ENCODE peak calls at places on chromosomes 1 and 21, in six cellular contexts. One of them, this sample, is unnamed.
A peak's percentile ranks its signal among the peaks of the same experiment; 100 is the strongest.

GRCh38 chr1:244322791-244323521 is 128.8 kb downstream of the ADSS2 start:
- DNase-seq in IMR-90: peak; percentile 98
- DNase-seq in HCT116: peak; percentile 85
- DNase-seq in H1: no peak
- DNase-seq in GM12878: no peak
- DNase-seq in K562: peak; percentile 63
- DNase-seq in this sample: peak; percentile 99

GRCh38 chr1:50419192-50419906 is 3.9 kb downstream of the DMRTA2 start:
- DNase-seq in IMR-90: no peak
- DNase-seq in HCT116: no peak
- DNase-seq in H1: no peak
- DNase-seq in GM12878: no peak
- DNase-seq in K562: peak; percentile 11
- DNase-seq in this sample: no peak

GRCh38 chr1:19028546-19029129 is 72.2 kb upstream of the IFFO2 start:
- DNase-seq in IMR-90: no peak
- DNase-seq in HCT116: no peak
- DNase-seq in H1: no peak
- DNase-seq in GM12878: no peak
- DNase-seq in K562: no peak
- DNase-seq in this sample: no peak

GRCh38 chr1:228016653-228017355 is 10.0 kb downstream of the WNT3A start:
- DNase-seq in IMR-90: no peak
- DNase-seq in HCT116: no peak
- DNase-seq in H1: no peak
- DNase-seq in GM12878: no peak
- DNase-seq in K562: no peak
- DNase-seq in this sample: no peak

GRCh38 chr1:65316233-65316632 is 6.9 kb downstream of the DNAJC6 start:
- DNase-seq in IMR-90: no peak
- DNase-seq in HCT116: no peak
- DNase-seq in H1: no peak
- DNase-seq in GM12878: no peak
- DNase-seq in K562: no peak
- DNase-seq in this sample: no peak

GRCh38 chr1:172351347-172351746 is 69.1 kb upstream of the C1orf105 start:
- DNase-seq in IMR-90: peak; percentile 43
- DNase-seq in HCT116: no peak
- DNase-seq in H1: no peak
- DNase-seq in GM12878: no peak
- DNase-seq in K562: no peak
- DNase-seq in this sample: no peak

GRCh38 chr1:20178634-20179368 is 7.1 kb upstream of the UBXN10 start:
- DNase-seq in IMR-90: no peak
- DNase-seq in HCT116: no peak
- DNase-seq in H1: no peak
- DNase-seq in GM12878: no peak
- DNase-seq in K562: no peak
- DNase-seq in this sample: no peak

GRCh38 chr21:31293986-31294385 is 50.1 kb downstream of the TIAM1 start:
- DNase-seq in IMR-90: peak; percentile 94
- DNase-seq in HCT116: peak; percentile 64
- DNase-seq in H1: no peak
- DNase-seq in GM12878: no peak
- DNase-seq in K562: no peak
- DNase-seq in this sample: peak; percentile 13

GRCh38 chr1:43275826-43276620 is 6.2 kb downstream of the TMEM125 start:
- DNase-seq in IMR-90: no peak
- DNase-seq in HCT116: no peak
- DNase-seq in H1: no peak
- DNase-seq in GM12878: no peak
- DNase-seq in K562: no peak
- DNase-seq in this sample: no peak

GRCh38 chr1:178283409-178283808 is 189.5 kb downstream of the RASAL2 start:
- DNase-seq in IMR-90: peak; percentile 51
- DNase-seq in HCT116: no peak
- DNase-seq in H1: no peak
- DNase-seq in GM12878: no peak
- DNase-seq in K562: no peak
- DNase-seq in this sample: no peak

GRCh38 chr1:30726254-30726653 is 2.9 kb upstream of the MATN1 start:
- DNase-seq in IMR-90: no peak
- DNase-seq in HCT116: no peak
- DNase-seq in H1: no peak
- DNase-seq in GM12878: no peak
- DNase-seq in K562: no peak
- DNase-seq in this sample: no peak

GRCh38 chr1:154861607-154862094 is 8.4 kb downstream of the KCNN3 start:
- DNase-seq in IMR-90: peak; percentile 71
- DNase-seq in HCT116: no peak
- DNase-seq in H1: no peak
- DNase-seq in GM12878: no peak
- DNase-seq in K562: no peak
- DNase-seq in this sample: no peak

GRCh38 chr1:155527672-155528071 is 34.9 kb downstream of the ASH1L start:
- DNase-seq in IMR-90: no peak
- DNase-seq in HCT116: no peak
- DNase-seq in H1: no peak
- DNase-seq in GM12878: no peak
- DNase-seq in K562: no peak
- DNase-seq in this sample: no peak

DNA sequence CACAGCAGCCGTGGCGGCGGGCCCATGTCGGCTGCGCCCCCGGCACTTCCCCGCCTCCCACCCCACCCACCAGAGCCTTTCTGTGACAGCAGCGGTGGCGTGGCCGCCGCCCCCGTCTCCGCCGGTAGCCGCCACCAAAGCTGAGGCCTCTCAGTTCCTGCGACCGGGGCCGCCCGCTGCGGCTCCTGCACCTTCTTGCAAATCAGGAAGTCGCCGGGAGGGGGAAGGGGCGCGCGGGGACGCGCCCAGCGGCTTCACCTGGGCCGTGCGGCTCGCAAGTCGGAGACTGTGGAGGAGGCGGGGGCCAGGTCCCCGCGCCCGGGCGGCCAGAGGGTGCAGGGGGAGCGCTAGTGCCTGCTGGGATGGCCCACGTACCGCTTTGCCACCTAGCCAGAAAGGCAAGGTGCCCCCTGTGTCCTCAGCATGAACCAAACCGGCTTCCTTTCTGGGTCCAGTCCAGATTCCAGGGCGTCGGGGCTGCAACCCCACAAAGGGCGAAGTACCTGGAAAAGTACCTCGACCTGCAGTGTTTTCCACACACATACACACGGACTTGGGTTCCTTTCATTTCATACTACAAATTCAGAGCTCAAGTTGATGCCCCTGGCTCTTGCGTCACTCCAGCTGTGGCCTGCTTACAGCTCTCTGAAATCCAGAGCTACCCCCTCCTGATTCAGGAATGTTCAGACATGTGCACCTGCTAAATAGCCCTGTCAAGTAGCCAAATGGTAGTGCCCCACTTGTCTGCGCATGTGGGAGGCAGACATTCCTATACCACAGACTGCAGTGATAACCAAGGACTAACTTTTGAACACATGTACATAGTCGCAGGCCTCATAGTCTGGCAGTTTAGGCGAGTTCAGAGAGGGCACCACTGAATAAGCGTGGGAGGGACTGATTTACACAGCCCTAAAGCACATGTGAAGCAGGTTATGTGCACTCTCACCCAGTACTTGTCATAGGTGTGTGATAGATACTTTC is at the start of gene DENND1B:
- DNase-seq in IMR-90: peak; percentile 61
- DNase-seq in HCT116: peak; percentile 43
- DNase-seq in H1: peak; percentile 87
- DNase-seq in GM12878: no peak
- DNase-seq in K562: peak; percentile 80
- DNase-seq in this sample: peak; percentile 52
- TF ChIP-seq POLR2A in IMR-90: no peak
- TF ChIP-seq POLR2A in HCT116: no peak
- TF ChIP-seq POLR2A in H1: no peak
- TF ChIP-seq POLR2A in GM12878: peak; percentile 60
- TF ChIP-seq POLR2A in K562: peak; percentile 66
- TF ChIP-seq POLR2A in this sample: no peak

DNA sequence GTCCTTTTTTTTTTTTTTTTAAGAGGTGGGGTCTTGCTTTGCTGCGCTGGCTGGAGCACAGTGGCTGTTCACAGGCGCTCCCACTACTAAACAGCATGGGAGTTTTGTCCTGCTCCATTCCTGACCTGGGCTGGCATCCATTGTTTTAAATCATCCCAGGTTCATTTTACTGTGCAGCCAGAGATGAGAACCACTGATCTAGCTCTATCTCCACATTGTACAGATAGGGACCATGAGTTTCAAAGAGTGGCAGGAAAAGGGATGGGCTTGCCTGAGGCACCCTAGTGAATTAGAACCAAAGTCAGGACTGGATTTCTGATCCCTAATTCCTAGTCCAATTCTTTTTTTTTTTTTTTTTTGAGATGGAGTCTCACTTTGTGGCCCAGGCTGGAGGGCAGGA is 7.2 kb upstream of the TMEM222 start:
- DNase-seq in IMR-90: no peak
- DNase-seq in HCT116: no peak
- DNase-seq in H1: no peak
- DNase-seq in GM12878: no peak
- DNase-seq in K562: no peak
- DNase-seq in this sample: no peak
- H3K9ac ChIP-seq in IMR-90: no peak overlapping the region
- H3K9ac ChIP-seq in HCT116: no peak overlapping the region
- H3K9ac ChIP-seq in H1: no peak overlapping the region
- H3K9ac ChIP-seq in GM12878: no peak overlapping the region
- H3K9ac ChIP-seq in K562: no peak overlapping the region
- H3K9ac ChIP-seq in this sample: no peak overlapping the region

DNA sequence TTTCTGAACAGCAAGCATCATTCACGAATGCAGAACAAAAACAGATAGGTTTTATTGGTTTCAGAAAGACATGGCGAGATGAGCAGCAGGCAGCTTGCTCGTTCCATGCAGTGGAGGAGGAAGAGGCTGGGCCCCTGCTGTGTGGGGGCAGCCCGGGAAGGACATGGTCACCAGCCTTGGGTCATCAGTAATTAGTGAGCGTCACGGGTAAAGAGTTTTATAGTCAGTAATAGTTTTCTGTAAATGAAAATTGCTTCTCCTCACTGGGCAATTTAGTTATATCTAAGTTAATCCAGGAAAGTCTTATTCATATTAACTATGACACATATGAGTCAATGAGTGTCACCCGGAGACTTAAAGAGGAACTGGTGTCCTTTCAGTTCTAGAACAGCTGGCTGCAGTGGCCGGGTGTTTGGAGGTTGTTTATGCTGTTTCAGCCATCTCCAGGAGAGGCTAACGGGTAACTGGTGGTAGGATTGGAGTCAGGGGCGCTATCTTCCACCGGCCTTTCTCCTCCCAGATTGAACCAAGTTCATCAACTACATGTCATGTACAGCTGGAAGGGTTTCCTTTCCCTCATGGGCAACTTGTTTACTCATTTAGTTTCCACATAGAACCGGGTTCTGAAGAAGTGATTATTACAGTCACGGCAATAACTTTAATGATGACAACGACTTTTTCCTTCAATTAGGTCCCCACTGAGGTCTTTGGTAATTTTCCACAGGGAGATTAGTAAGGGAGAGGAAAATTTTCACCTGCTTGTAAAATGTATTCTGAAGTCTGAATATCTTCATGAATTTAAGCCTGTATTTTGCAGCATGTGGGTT is 34.6 kb upstream of the SLC45A1 start:
- DNase-seq in IMR-90: no peak
- DNase-seq in HCT116: no peak
- DNase-seq in H1: no peak
- DNase-seq in GM12878: peak; percentile 64
- DNase-seq in K562: no peak
- DNase-seq in this sample: no peak
- TF ChIP-seq POLR2A in IMR-90: no peak
- TF ChIP-seq POLR2A in HCT116: no peak
- TF ChIP-seq POLR2A in H1: no peak
- TF ChIP-seq POLR2A in GM12878: peak; percentile 66
- TF ChIP-seq POLR2A in K562: no peak
- TF ChIP-seq POLR2A in this sample: no peak

GRCh38 chr1:214520544-214521165 is 30.7 kb downstream of the PTPN14 start:
- DNase-seq in IMR-90: no peak
- DNase-seq in HCT116: no peak
- DNase-seq in H1: no peak
- DNase-seq in GM12878: no peak
- DNase-seq in K562: no peak
- DNase-seq in this sample: no peak
- H3K9ac ChIP-seq in IMR-90: no peak overlapping the region
- H3K9ac ChIP-seq in HCT116: no peak overlapping the region
- H3K9ac ChIP-seq in H1: no peak overlapping the region
- H3K9ac ChIP-seq in GM12878: no peak overlapping the region
- H3K9ac ChIP-seq in K562: no peak overlapping the region
- H3K9ac ChIP-seq in this sample: no peak overlapping the region

GRCh38 chr1:6026095-6026809 is 19.4 kb upstream of the KCNAB2 start:
- DNase-seq in IMR-90: peak; percentile 30
- DNase-seq in HCT116: peak; percentile 44
- DNase-seq in H1: peak; percentile 83
- DNase-seq in GM12878: peak; percentile 83
- DNase-seq in K562: no peak
- DNase-seq in this sample: no peak
- TF ChIP-seq POLR2A in IMR-90: no peak
- TF ChIP-seq POLR2A in HCT116: no peak
- TF ChIP-seq POLR2A in H1: no peak
- TF ChIP-seq POLR2A in GM12878: peak; percentile 88
- TF ChIP-seq POLR2A in K562: no peak
- TF ChIP-seq POLR2A in this sample: no peak

GRCh38 chr1:193368302-193368701 is 181.9 kb upstream of the B3GALT2 start:
- DNase-seq in IMR-90: no peak
- DNase-seq in HCT116: no peak
- DNase-seq in H1: no peak
- DNase-seq in GM12878: no peak
- DNase-seq in K562: no peak
- DNase-seq in this sample: peak; percentile 47

GRCh38 chr1:193372553-193372952 is 186.1 kb upstream of the B3GALT2 start:
- DNase-seq in IMR-90: no peak
- DNase-seq in HCT116: no peak
- DNase-seq in H1: no peak
- DNase-seq in GM12878: no peak
- DNase-seq in K562: no peak
- DNase-seq in this sample: no peak

GRCh38 chr1:193366764-193367507 is 180.5 kb upstream of the B3GALT2 start:
- DNase-seq in IMR-90: peak; percentile 4
- DNase-seq in HCT116: no peak
- DNase-seq in H1: no peak
- DNase-seq in GM12878: no peak
- DNase-seq in K562: no peak
- DNase-seq in this sample: no peak

GRCh38 chr1:193367863-193368262 is 181.4 kb upstream of the B3GALT2 start:
- DNase-seq in IMR-90: no peak
- DNase-seq in HCT116: no peak
- DNase-seq in H1: no peak
- DNase-seq in GM12878: no peak
- DNase-seq in K562: no peak
- DNase-seq in this sample: no peak
- H3K9ac ChIP-seq in IMR-90: no peak overlapping the region
- H3K9ac ChIP-seq in HCT116: no peak overlapping the region
- H3K9ac ChIP-seq in H1: no peak overlapping the region
- H3K9ac ChIP-seq in GM12878: no peak overlapping the region
- H3K9ac ChIP-seq in K562: no peak overlapping the region
- H3K9ac ChIP-seq in this sample: no peak overlapping the region

GRCh38 chr1:56644941-56645662 is at the start of gene PRKAA2:
- DNase-seq in IMR-90: peak; percentile 12
- DNase-seq in HCT116: no peak
- DNase-seq in H1: peak; percentile 78
- DNase-seq in GM12878: no peak
- DNase-seq in K562: peak; percentile 31
- DNase-seq in this sample: peak; percentile 43
- TF ChIP-seq POLR2A in IMR-90: no peak
- TF ChIP-seq POLR2A in HCT116: no peak
- TF ChIP-seq POLR2A in H1: no peak
- TF ChIP-seq POLR2A in GM12878: no peak
- TF ChIP-seq POLR2A in K562: no peak
- TF ChIP-seq POLR2A in this sample: no peak

GRCh38 chr1:101309334-101310221 is 72.8 kb downstream of the S1PR1 start:
- DNase-seq in IMR-90: peak; percentile 56
- DNase-seq in HCT116: no peak
- DNase-seq in H1: peak; percentile 70
- DNase-seq in GM12878: no peak
- DNase-seq in K562: peak; percentile 63
- DNase-seq in this sample: peak; percentile 79
- H3K9ac ChIP-seq in IMR-90: no peak overlapping the region
- H3K9ac ChIP-seq in HCT116: no peak overlapping the region
- H3K9ac ChIP-seq in H1: no peak overlapping the region
- H3K9ac ChIP-seq in GM12878: peak overlapping the region; percentile 80
- H3K9ac ChIP-seq in K562: no peak overlapping the region
- H3K9ac ChIP-seq in this sample: peak overlapping the region; percentile 45